ENCODE peak calls at places on chromosome 19, in ten cellular contexts. Z, Y, D, H, G, I, R, K, L and E are unnamed samples.

GRCh38 chr19:10288662-10289166 is 1.0 kb upstream of the ICAM5 start:
- DNase-seq in K (peak), Y (peak), I (peak), L (peak), G (no peak), R (no peak), Z (no peak), D (no peak), H (peak), E (no peak)

GRCh38 chr19:50739132-50739746 is 16.1 kb downstream of the CLEC11A start:
- DNase-seq in L (no peak), Y (no peak), R (no peak), D (no peak), K (no peak), Z (no peak), G (no peak), H (no peak), I (no peak), E (no peak)

GRCh38 chr19:6023936-6024335 is 46.0 kb upstream of the RANBP3 start:
- DNase-seq in L (peak), H (no peak), Z (no peak), K (no peak), G (no peak), I (no peak), R (no peak), D (no peak), Y (no peak), E (no peak)

GRCh38 chr19:47673426-47673825 is 39.8 kb upstream of the EHD2 start:
- DNase-seq in Y (no peak), Z (no peak), K (no peak), R (no peak), L (peak), H (no peak), I (no peak), D (no peak), G (no peak), E (no peak)

GRCh38 chr19:47157455-47158321 is 27.1 kb downstream of the SAE1 start:
- DNase-seq in K (peak), G (no peak), I (peak), D (no peak), H (peak), R (peak), Z (peak), Y (peak), L (no peak), E (peak)

GRCh38 chr19:4181053-4181508 is 1.3 kb downstream of the SIRT6 start:
- DNase-seq in Z (no peak), G (no peak), K (no peak), L (no peak), D (no peak), H (no peak), Y (no peak), I (no peak), R (no peak), E (no peak)

GRCh38 chr19:30691767-30692516 is 319.8 kb downstream of the ZNF536 start:
- DNase-seq in G (no peak), L (no peak), Z (peak), Y (peak), H (no peak), D (no peak), I (no peak), K (no peak), R (no peak), E (no peak)

GRCh38 chr19:4136680-4137088 is 12.8 kb upstream of the MAP2K2 start:
- DNase-seq in Z (no peak), G (no peak), H (no peak), D (no peak), K (no peak), L (no peak), I (no peak), R (no peak), Y (no peak), E (no peak)

GRCh38 chr19:13639342-13639929 is 124.9 kb upstream of the MRI1 start:
- DNase-seq in K (no peak), H (no peak), I (no peak), G (no peak), D (no peak), L (no peak), R (no peak), Y (no peak), Z (no peak), E (no peak)

GRCh38 chr19:9847087-9847671 is 12.1 kb downstream of the PIN1 start:
- DNase-seq in G (peak), Z (no peak), H (peak), R (peak), Y (peak), L (no peak), K (peak), I (peak), D (no peak), E (peak)

GRCh38 chr19:8429826-8430225 is 14.9 kb upstream of the HNRNPM start:
- DNase-seq in H (no peak), R (no peak), Y (no peak), K (no peak), L (no peak), G (no peak), Z (no peak), D (no peak), I (no peak), E (no peak)

GRCh38 chr19:21851596-21852345 is 15.8 kb upstream of the ZNF43 start:
- DNase-seq in R (peak), Y (peak), I (peak), H (peak), G (peak), D (peak), K (peak), Z (peak), L (peak), E (peak)

GRCh38 chr19:9945319-9945966 is 9.1 kb upstream of the OLFM2 start:
- DNase-seq in Z (peak), K (peak), H (no peak), D (peak), I (peak), G (peak), Y (peak), L (peak), R (peak), E (no peak)

GRCh38 chr19:7288131-7288530 is 6.1 kb downstream of the INSR start:
- DNase-seq in D (no peak), H (no peak), I (no peak), Z (no peak), K (no peak), G (no peak), R (no peak), L (no peak), Y (no peak), E (no peak)

GRCh38 chr19:51547397-51548212 is 16.1 kb upstream of the SIGLEC6 start:
- DNase-seq in Z (no peak), K (peak), Y (peak), G (no peak), I (no peak), D (no peak), R (no peak), H (no peak), L (no peak), E (no peak)

GRCh38 chr19:48750771-48751504 is 1.5 kb downstream of the FUT1 start:
- DNase-seq in K (no peak), H (no peak), Y (no peak), G (no peak), Z (no peak), I (no peak), L (no peak), R (no peak), D (no peak), E (no peak)

GRCh38 chr19:18741566-18742121 is 49.5 kb downstream of the COMP start:
- DNase-seq in I (no peak), R (no peak), Y (peak), D (peak), L (peak), Z (no peak), K (peak), G (no peak), H (no peak), E (no peak)

GRCh38 chr19:47661161-47661560 is 52.1 kb upstream of the EHD2 start:
- DNase-seq in Y (no peak), H (no peak), K (peak), G (no peak), L (peak), D (no peak), R (no peak), I (no peak), Z (no peak), E (no peak)

GRCh38 chr19:17385878-17386611 is 8.0 kb downstream of the CCDC194 start:
- DNase-seq in D (no peak), G (peak), L (peak), R (no peak), I (peak), K (peak), Y (peak), H (peak), Z (peak), E (peak)

GRCh38 chr19:7199613-7200533 is 94.3 kb downstream of the INSR start:
- DNase-seq in Y (no peak), D (peak), L (peak), K (no peak), R (no peak), I (no peak), G (no peak), Z (no peak), H (no peak), E (no peak)

GRCh38 chr19:49672131-49672919 is 4.7 kb upstream of the PRMT1 start:
- DNase-seq in K (peak), L (peak), Z (peak), G (peak), R (no peak), I (peak), D (peak), Y (peak), H (peak), E (peak)

GRCh38 chr19:588093-588742 is 1.5 kb upstream of the HCN2 start:
- DNase-seq in K (peak), L (peak), I (no peak), R (no peak), G (no peak), Z (no peak), H (peak), D (peak), Y (peak), E (peak)

GRCh38 chr19:5913739-5914357 is at the start of gene CAPS:
- DNase-seq in G (no peak), H (no peak), L (peak), Y (peak), K (peak), Z (no peak), R (no peak), I (peak), D (peak), E (no peak)

GRCh38 chr19:38661996-38662395 is 14.5 kb downstream of the ACTN4 start:
- DNase-seq in G (no peak), H (no peak), D (peak), K (no peak), Z (no peak), R (no peak), I (no peak), Y (no peak), L (no peak), E (no peak)
- TF ChIP-seq CTCF in G (no peak), H (no peak), D (no peak), K (no peak), Z (no peak), R (no peak), I (no peak), Y (no peak), L (no peak), E (no peak)

GRCh38 chr19:1843646-1844394 is 4.5 kb downstream of the REXO1 start:
- DNase-seq in H (no peak), G (no peak), L (no peak), R (no peak), I (no peak), K (no peak), D (no peak), Y (peak), Z (no peak), E (no peak)
- TF ChIP-seq CTCF in H (peak), G (no peak), L (no peak), R (no peak), I (no peak), K (peak), D (no peak), Y (peak), Z (no peak), E (no peak)

DNA sequence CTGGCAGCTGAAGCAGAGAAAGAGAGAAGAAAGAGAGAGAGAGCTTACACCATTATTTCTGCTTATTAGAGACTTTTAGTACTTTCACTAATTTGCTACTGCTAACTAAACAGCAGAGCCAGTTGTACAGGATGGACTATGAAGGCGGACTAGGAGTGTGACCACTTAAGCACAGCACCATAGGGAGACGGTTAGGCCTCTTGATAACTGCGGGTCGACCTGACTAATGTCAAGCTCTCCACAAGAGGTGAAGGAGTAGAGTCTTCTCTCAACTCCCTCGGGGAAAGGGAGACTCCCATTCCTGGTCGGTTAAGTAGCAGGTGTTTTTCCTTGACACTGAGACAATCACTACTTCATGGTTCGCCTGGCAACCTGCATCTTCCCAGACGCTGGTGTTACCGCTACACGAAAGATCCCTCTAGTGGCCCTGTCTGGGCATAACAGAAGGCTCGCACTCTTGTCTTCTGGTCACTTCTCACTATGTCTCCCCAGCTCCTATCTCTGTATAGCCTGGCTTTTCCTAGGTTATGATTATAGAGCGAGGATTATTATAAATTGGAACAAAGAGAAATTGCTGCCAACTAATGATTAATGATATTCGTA is 5.3 kb upstream of the PSG7 start:
- DNase-seq in D (no peak), L (no peak), H (no peak), K (peak), I (no peak), Y (peak), R (no peak), Z (no peak), G (no peak), E (peak)
- TF ChIP-seq CTCF in D (no peak), L (no peak), H (no peak), K (peak), I (no peak), Y (peak), R (no peak), Z (no peak), G (no peak), E (peak)

GRCh38 chr19:23286477-23286876 is 36.3 kb upstream of the ZNF724 start:
- DNase-seq in L (no peak), K (no peak), Y (no peak), R (no peak), D (no peak), Z (no peak), I (no peak), G (no peak), H (no peak), E (no peak)
- TF ChIP-seq CTCF in L (no peak), K (peak), Y (peak), R (peak), D (no peak), Z (no peak), I (no peak), G (no peak), H (peak), E (peak)

DNA sequence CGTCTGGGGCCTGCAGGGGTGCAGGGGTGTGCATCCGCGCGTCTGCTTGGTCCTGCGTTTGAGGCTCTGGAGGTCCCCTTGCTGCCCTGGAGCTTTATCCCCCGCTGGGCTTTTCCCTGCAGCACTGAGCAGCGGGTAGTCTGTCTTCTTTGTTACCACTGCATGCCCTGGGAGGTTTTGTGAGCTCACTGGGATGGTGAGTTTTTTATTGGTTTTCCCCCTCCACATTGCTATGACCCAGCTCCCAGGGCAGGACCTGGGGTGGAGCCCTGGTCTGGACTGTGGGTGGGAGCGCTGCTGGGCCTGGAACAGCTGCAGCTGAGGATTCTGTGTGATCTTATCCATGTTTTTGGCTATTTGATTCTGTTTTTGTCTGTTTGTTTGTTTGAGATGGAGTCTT is 2.8 kb upstream of the ZNF628 start:
- DNase-seq in L (no peak), K (no peak), Z (no peak), D (no peak), R (no peak), I (no peak), H (no peak), Y (peak), G (no peak), E (no peak)
- TF ChIP-seq CTCF in L (no peak), K (no peak), Z (no peak), D (no peak), R (no peak), I (no peak), H (no peak), Y (no peak), G (no peak), E (no peak)

GRCh38 chr19:35744688-35745327 is 410 bp downstream of the U2AF1L4 start:
- DNase-seq in G (peak), Y (peak), Z (peak), D (peak), K (peak), H (peak), R (peak), L (peak), I (peak), E (peak)
- TF ChIP-seq CTCF in G (peak), Y (peak), Z (peak), D (no peak), K (peak), H (peak), R (peak), L (peak), I (peak), E (no peak)

GRCh38 chr19:41883821-41884733 is 1.1 kb downstream of the ARHGEF1 start:
- DNase-seq in I (peak), D (peak), K (peak), G (peak), L (peak), Y (peak), Z (peak), H (peak), R (peak), E (peak)
- TF ChIP-seq CTCF in I (no peak), D (no peak), K (peak), G (peak), L (no peak), Y (peak), Z (no peak), H (no peak), R (no peak), E (no peak)